ENCODE peak calls at places on chromosome 2, in eight cellular contexts. One of them, this sample, is unnamed.

GRCh38 chr2:156930423-156930822 is 327.1 kb upstream of the GALNT5 start:
- DNase-seq in kidney: no peak
- DNase-seq in HCT116: no peak
- DNase-seq in SJSA1: no peak
- DNase-seq in Caco-2: no peak
- DNase-seq in esophagus squamous epithelium: no peak
- DNase-seq in fibroblast of lung: no peak
- DNase-seq in CD8-positive, alpha-beta T cell: no peak
- DNase-seq in this sample: no peak

GRCh38 chr2:119117891-119118882 is 40.4 kb downstream of the C1QL2 start:
- DNase-seq in fibroblast of lung: no peak
- DNase-seq in HCT116: no peak
- DNase-seq in Caco-2: no peak
- DNase-seq in SJSA1: no peak
- DNase-seq in CD8-positive, alpha-beta T cell: peak; percentile 31
- DNase-seq in kidney: no peak
- DNase-seq in esophagus squamous epithelium: no peak
- DNase-seq in this sample: no peak

GRCh38 chr2:112869258-112869842 is 32.8 kb upstream of the IL1B start:
- DNase-seq in Caco-2: no peak
- DNase-seq in HCT116: peak; percentile 86
- DNase-seq in CD8-positive, alpha-beta T cell: no peak
- DNase-seq in esophagus squamous epithelium: peak; percentile 26
- DNase-seq in fibroblast of lung: peak; percentile 87
- DNase-seq in kidney: peak; percentile 95
- DNase-seq in SJSA1: peak; percentile 46
- DNase-seq in this sample: peak; percentile 91

GRCh38 chr2:191439481-191439880 is 194.3 kb downstream of the MYO1B start:
- DNase-seq in SJSA1: no peak
- DNase-seq in Caco-2: no peak
- DNase-seq in fibroblast of lung: no peak
- DNase-seq in CD8-positive, alpha-beta T cell: no peak
- DNase-seq in esophagus squamous epithelium: no peak
- DNase-seq in kidney: no peak
- DNase-seq in HCT116: no peak
- DNase-seq in this sample: no peak

GRCh38 chr2:43174368-43175186 is 51.8 kb downstream of the ZFP36L2 start:
- DNase-seq in esophagus squamous epithelium: no peak
- DNase-seq in fibroblast of lung: no peak
- DNase-seq in Caco-2: no peak
- DNase-seq in HCT116: no peak
- DNase-seq in CD8-positive, alpha-beta T cell: peak; percentile 83
- DNase-seq in SJSA1: peak; percentile 67
- DNase-seq in kidney: no peak
- DNase-seq in this sample: no peak

GRCh38 chr2:109615637-109616144 is 1.5 kb downstream of the SOWAHC start:
- DNase-seq in SJSA1: no peak
- DNase-seq in esophagus squamous epithelium: no peak
- DNase-seq in CD8-positive, alpha-beta T cell: no peak
- DNase-seq in HCT116: no peak
- DNase-seq in fibroblast of lung: no peak
- DNase-seq in Caco-2: peak; percentile 65
- DNase-seq in kidney: peak; percentile 76
- DNase-seq in this sample: no peak

GRCh38 chr2:144552821-144553220 is 32.9 kb upstream of the ZEB2 start:
- DNase-seq in CD8-positive, alpha-beta T cell: no peak
- DNase-seq in HCT116: no peak
- DNase-seq in SJSA1: no peak
- DNase-seq in fibroblast of lung: no peak
- DNase-seq in Caco-2: no peak
- DNase-seq in esophagus squamous epithelium: no peak
- DNase-seq in kidney: no peak
- DNase-seq in this sample: no peak

GRCh38 chr2:173134703-173135102 is 59.1 kb downstream of the MAP3K20 start:
- DNase-seq in CD8-positive, alpha-beta T cell: no peak
- DNase-seq in esophagus squamous epithelium: no peak
- DNase-seq in SJSA1: no peak
- DNase-seq in Caco-2: no peak
- DNase-seq in HCT116: no peak
- DNase-seq in fibroblast of lung: peak; percentile 39
- DNase-seq in kidney: no peak
- DNase-seq in this sample: no peak

GRCh38 chr2:120898496-120898895 is 162.8 kb downstream of the GLI2 start:
- DNase-seq in Caco-2: no peak
- DNase-seq in SJSA1: no peak
- DNase-seq in esophagus squamous epithelium: no peak
- DNase-seq in CD8-positive, alpha-beta T cell: no peak
- DNase-seq in HCT116: no peak
- DNase-seq in fibroblast of lung: no peak
- DNase-seq in kidney: no peak
- DNase-seq in this sample: no peak

GRCh38 chr2:226984461-226985226 is 148.8 kb downstream of the RHBDD1 start:
- DNase-seq in kidney: no peak
- DNase-seq in esophagus squamous epithelium: no peak
- DNase-seq in CD8-positive, alpha-beta T cell: no peak
- DNase-seq in Caco-2: no peak
- DNase-seq in fibroblast of lung: no peak
- DNase-seq in SJSA1: no peak
- DNase-seq in HCT116: no peak
- DNase-seq in this sample: peak; percentile 33

GRCh38 chr2:40668435-40668834 is 216.5 kb upstream of the SLC8A1 start:
- DNase-seq in Caco-2: no peak
- DNase-seq in kidney: no peak
- DNase-seq in HCT116: no peak
- DNase-seq in esophagus squamous epithelium: no peak
- DNase-seq in fibroblast of lung: peak; percentile 75
- DNase-seq in CD8-positive, alpha-beta T cell: no peak
- DNase-seq in SJSA1: no peak
- DNase-seq in this sample: peak; percentile 32

GRCh38 chr2:233404227-233404626 is 49.9 kb downstream of the DGKD start:
- DNase-seq in HCT116: peak; percentile 32
- DNase-seq in CD8-positive, alpha-beta T cell: peak; percentile 82
- DNase-seq in esophagus squamous epithelium: no peak
- DNase-seq in Caco-2: peak; percentile 49
- DNase-seq in kidney: no peak
- DNase-seq in fibroblast of lung: peak; percentile 56
- DNase-seq in SJSA1: peak; percentile 28
- DNase-seq in this sample: peak; percentile 66

GRCh38 chr2:85705680-85706039 is 11.5 kb downstream of the GNLY start:
- DNase-seq in esophagus squamous epithelium: no peak
- DNase-seq in HCT116: peak; percentile 66
- DNase-seq in CD8-positive, alpha-beta T cell: no peak
- DNase-seq in kidney: no peak
- DNase-seq in fibroblast of lung: peak; percentile 99
- DNase-seq in SJSA1: no peak
- DNase-seq in Caco-2: peak; percentile 65
- DNase-seq in this sample: no peak

GRCh38 chr2:218322756-218323525 is 30.6 kb upstream of the TMBIM1 start:
- DNase-seq in Caco-2: peak; percentile 86
- DNase-seq in CD8-positive, alpha-beta T cell: peak; percentile 70
- DNase-seq in esophagus squamous epithelium: no peak
- DNase-seq in fibroblast of lung: peak; percentile 81
- DNase-seq in SJSA1: peak; percentile 88
- DNase-seq in HCT116: peak; percentile 46
- DNase-seq in kidney: peak; percentile 95
- DNase-seq in this sample: peak; percentile 89

GRCh38 chr2:83234291-83234690 is 1224.8 kb downstream of the SUCLG1 start:
- DNase-seq in HCT116: no peak
- DNase-seq in CD8-positive, alpha-beta T cell: no peak
- DNase-seq in SJSA1: no peak
- DNase-seq in Caco-2: no peak
- DNase-seq in kidney: no peak
- DNase-seq in esophagus squamous epithelium: no peak
- DNase-seq in fibroblast of lung: no peak
- DNase-seq in this sample: no peak

GRCh38 chr2:235979753-235980459 is 188.3 kb downstream of the GBX2 start:
- DNase-seq in fibroblast of lung: no peak
- DNase-seq in esophagus squamous epithelium: no peak
- DNase-seq in HCT116: no peak
- DNase-seq in CD8-positive, alpha-beta T cell: no peak
- DNase-seq in Caco-2: no peak
- DNase-seq in kidney: no peak
- DNase-seq in SJSA1: no peak
- DNase-seq in this sample: no peak

GRCh38 chr2:233795735-233796171 is 17.6 kb downstream of the MROH2A start:
- DNase-seq in HCT116: no peak
- DNase-seq in CD8-positive, alpha-beta T cell: peak; percentile 42
- DNase-seq in SJSA1: no peak
- DNase-seq in Caco-2: no peak
- DNase-seq in kidney: peak; percentile 38
- DNase-seq in esophagus squamous epithelium: no peak
- DNase-seq in fibroblast of lung: no peak
- DNase-seq in this sample: no peak

GRCh38 chr2:11559066-11559785 is 25.4 kb downstream of the GREB1 start:
- DNase-seq in HCT116: no peak
- DNase-seq in fibroblast of lung: no peak
- DNase-seq in kidney: no peak
- DNase-seq in SJSA1: no peak
- DNase-seq in CD8-positive, alpha-beta T cell: no peak
- DNase-seq in Caco-2: no peak
- DNase-seq in esophagus squamous epithelium: no peak
- DNase-seq in this sample: no peak

GRCh38 chr2:199596549-199596948 is 138.8 kb upstream of the SATB2 start:
- DNase-seq in fibroblast of lung: peak; percentile 35
- DNase-seq in esophagus squamous epithelium: no peak
- DNase-seq in HCT116: peak; percentile 24
- DNase-seq in CD8-positive, alpha-beta T cell: no peak
- DNase-seq in kidney: no peak
- DNase-seq in SJSA1: peak; percentile 14
- DNase-seq in Caco-2: peak; percentile 47
- DNase-seq in this sample: peak; percentile 49

GRCh38 chr2:121790276-121790956 is 35.0 kb downstream of the TSN start:
- DNase-seq in fibroblast of lung: peak; percentile 70
- DNase-seq in kidney: no peak
- DNase-seq in SJSA1: peak; percentile 87
- DNase-seq in esophagus squamous epithelium: no peak
- DNase-seq in HCT116: peak; percentile 64
- DNase-seq in Caco-2: peak; percentile 67
- DNase-seq in CD8-positive, alpha-beta T cell: no peak
- DNase-seq in this sample: no peak

GRCh38 chr2:159903404-159904126 is 105.6 kb upstream of the CD302 start:
- DNase-seq in HCT116: no peak
- DNase-seq in CD8-positive, alpha-beta T cell: peak; percentile 75
- DNase-seq in kidney: no peak
- DNase-seq in SJSA1: no peak
- DNase-seq in esophagus squamous epithelium: no peak
- DNase-seq in Caco-2: no peak
- DNase-seq in fibroblast of lung: peak; percentile 32
- DNase-seq in this sample: peak; percentile 21

GRCh38 chr2:124699001-124699565 is 674.0 kb downstream of the CNTNAP5 start:
- DNase-seq in HCT116: no peak
- DNase-seq in kidney: no peak
- DNase-seq in fibroblast of lung: no peak
- DNase-seq in Caco-2: no peak
- DNase-seq in CD8-positive, alpha-beta T cell: no peak
- DNase-seq in SJSA1: no peak
- DNase-seq in esophagus squamous epithelium: no peak
- DNase-seq in this sample: no peak

DNA sequence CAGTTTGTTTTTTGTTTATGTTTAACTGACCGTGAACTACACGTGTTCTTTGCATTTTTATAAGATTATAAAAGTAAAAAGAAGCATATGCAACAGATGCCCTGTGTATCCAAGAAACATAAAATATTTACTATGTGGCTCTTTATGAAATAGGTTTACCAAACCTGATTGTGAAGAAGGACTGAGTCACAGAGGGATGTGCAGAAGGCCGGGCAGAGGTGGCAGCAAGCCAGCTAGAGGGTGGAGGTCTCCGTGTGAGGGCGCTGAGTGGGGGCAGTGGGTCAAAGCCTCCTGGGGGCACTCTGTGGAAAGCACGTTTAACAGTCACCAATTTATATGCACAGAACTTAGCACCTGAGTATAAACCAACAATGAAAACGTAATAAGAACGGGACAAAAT is 97.2 kb downstream of the TMEM18 start:
- DNase-seq in kidney: peak; percentile 69
- DNase-seq in HCT116: no peak
- DNase-seq in CD8-positive, alpha-beta T cell: no peak
- DNase-seq in esophagus squamous epithelium: no peak
- DNase-seq in fibroblast of lung: no peak
- DNase-seq in SJSA1: no peak
- DNase-seq in Caco-2: no peak
- DNase-seq in this sample: no peak
- H3K9me3 ChIP-seq in kidney: peaks cover 18% of the 10 kb centered on the region
- H3K9me3 ChIP-seq in HCT116: no peaks in the 10 kb centered on the region
- H3K9me3 ChIP-seq in CD8-positive, alpha-beta T cell: peaks cover 4% of the 10 kb centered on the region
- H3K9me3 ChIP-seq in esophagus squamous epithelium: no peaks in the 10 kb centered on the region
- H3K9me3 ChIP-seq in fibroblast of lung: no peaks in the 10 kb centered on the region
- H3K9me3 ChIP-seq in SJSA1: no peaks in the 10 kb centered on the region
- H3K9me3 ChIP-seq in Caco-2: no peaks in the 10 kb centered on the region
- H3K9me3 ChIP-seq in this sample: no peaks in the 10 kb centered on the region

DNA sequence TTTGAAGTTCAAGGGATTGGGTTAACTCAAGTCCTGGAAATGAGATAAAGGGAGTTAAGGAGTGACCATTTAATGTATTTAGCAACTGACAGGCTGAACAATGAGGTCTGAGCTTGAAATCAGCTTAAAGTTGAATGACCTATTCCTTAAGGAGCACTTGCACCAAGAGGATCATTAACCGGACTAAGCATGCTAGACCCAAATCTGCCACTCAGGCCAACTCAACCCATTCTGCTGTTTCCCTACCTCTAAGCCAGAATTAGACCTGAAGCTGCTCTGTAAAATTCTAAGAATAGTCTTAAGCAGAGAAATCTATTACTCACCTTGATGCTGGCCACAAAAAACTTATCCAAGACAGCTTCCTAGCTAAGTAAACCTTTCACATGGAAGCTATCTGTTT is 59.8 kb downstream of the SPRED2 start:
- DNase-seq in CD8-positive, alpha-beta T cell: no peak
- DNase-seq in HCT116: no peak
- DNase-seq in SJSA1: no peak
- DNase-seq in kidney: no peak
- DNase-seq in esophagus squamous epithelium: no peak
- DNase-seq in Caco-2: no peak
- DNase-seq in fibroblast of lung: no peak
- DNase-seq in this sample: no peak
- H3K4me1 ChIP-seq in CD8-positive, alpha-beta T cell: no peaks in the 10 kb centered on the region
- H3K4me1 ChIP-seq in HCT116: peaks cover 32% of the 10 kb centered on the region
- H3K4me1 ChIP-seq in SJSA1: peaks cover 38% of the 10 kb centered on the region
- H3K4me1 ChIP-seq in kidney: peaks cover 10% of the 10 kb centered on the region
- H3K4me1 ChIP-seq in esophagus squamous epithelium: peaks cover 7% of the 10 kb centered on the region
- H3K4me1 ChIP-seq in Caco-2: peaks cover 47% of the 10 kb centered on the region
- H3K4me1 ChIP-seq in fibroblast of lung: peaks cover 16% of the 10 kb centered on the region
- H3K4me1 ChIP-seq in this sample: peaks cover 34% of the 10 kb centered on the region

DNA sequence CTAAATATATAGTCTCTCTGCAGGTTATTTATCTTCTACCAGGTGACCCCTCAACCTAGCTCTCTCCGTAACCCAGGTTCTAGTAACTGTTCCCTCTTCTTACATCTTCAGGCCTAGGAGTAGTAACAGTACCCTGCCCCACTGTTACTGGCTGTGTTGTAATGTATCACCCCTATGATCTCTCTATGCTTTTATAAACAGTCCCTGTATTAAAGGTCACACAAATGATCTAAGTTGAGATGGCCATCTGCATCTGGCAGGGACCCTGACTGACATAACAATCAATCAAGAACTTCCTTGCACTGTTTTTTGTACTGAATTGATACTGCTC is 219.7 kb upstream of the STK17B start:
- DNase-seq in SJSA1: no peak
- DNase-seq in HCT116: no peak
- DNase-seq in fibroblast of lung: no peak
- DNase-seq in kidney: no peak
- DNase-seq in esophagus squamous epithelium: no peak
- DNase-seq in CD8-positive, alpha-beta T cell: no peak
- DNase-seq in Caco-2: no peak
- DNase-seq in this sample: no peak
- H3K9me3 ChIP-seq in SJSA1: no peaks in the 10 kb centered on the region
- H3K9me3 ChIP-seq in HCT116: no peaks in the 10 kb centered on the region
- H3K9me3 ChIP-seq in fibroblast of lung: no peaks in the 10 kb centered on the region
- H3K9me3 ChIP-seq in kidney: no peaks in the 10 kb centered on the region
- H3K9me3 ChIP-seq in esophagus squamous epithelium: no peaks in the 10 kb centered on the region
- H3K9me3 ChIP-seq in CD8-positive, alpha-beta T cell: no peaks in the 10 kb centered on the region
- H3K9me3 ChIP-seq in Caco-2: peaks cover 4% of the 10 kb centered on the region
- H3K9me3 ChIP-seq in this sample: no peaks in the 10 kb centered on the region

GRCh38 chr2:99422599-99422998 is 67.2 kb downstream of the REV1 start:
- DNase-seq in kidney: no peak
- DNase-seq in SJSA1: no peak
- DNase-seq in esophagus squamous epithelium: no peak
- DNase-seq in fibroblast of lung: no peak
- DNase-seq in Caco-2: no peak
- DNase-seq in HCT116: no peak
- DNase-seq in CD8-positive, alpha-beta T cell: no peak
- DNase-seq in this sample: no peak
- H3K4me1 ChIP-seq in kidney: no peaks in the 10 kb centered on the region
- H3K4me1 ChIP-seq in SJSA1: peaks cover 9% of the 10 kb centered on the region
- H3K4me1 ChIP-seq in esophagus squamous epithelium: no peaks in the 10 kb centered on the region
- H3K4me1 ChIP-seq in fibroblast of lung: peaks cover 5% of the 10 kb centered on the region
- H3K4me1 ChIP-seq in Caco-2: no peaks in the 10 kb centered on the region
- H3K4me1 ChIP-seq in HCT116: no peaks in the 10 kb centered on the region
- H3K4me1 ChIP-seq in CD8-positive, alpha-beta T cell: no peaks in the 10 kb centered on the region
- H3K4me1 ChIP-seq in this sample: no peaks in the 10 kb centered on the region

This sample was measured in A673.